ENCODE peak calls at places on chromosomes 2 and 18, in seven cellular contexts. One of them, this sample, is unnamed.

GRCh38 chr2:241010531-241011295 is 12.3 kb downstream of the SNED1 start:
- DNase-seq in H4: no peak
- DNase-seq in hepatic stellate cell: no peak
- DNase-seq in GM06990: no peak
- DNase-seq in activated T-helper 9 cell treated with anti-CD3 and anti-CD28 coated beads, Interleukin-2, amount 50 U/mL, for 16 hours: no peak
- DNase-seq in iPS DF 19.7: no peak
- DNase-seq in GM04504: no peak
- DNase-seq in this sample: no peak

GRCh38 chr2:59301466-59302402 is 1060.6 kb upstream of the FANCL start:
- DNase-seq in iPS DF 19.7: peak
- DNase-seq in GM04504: peak
- DNase-seq in activated T-helper 9 cell treated with anti-CD3 and anti-CD28 coated beads, Interleukin-2, amount 50 U/mL, for 16 hours: no peak
- DNase-seq in GM06990: no peak
- DNase-seq in H4: peak
- DNase-seq in hepatic stellate cell: peak
- DNase-seq in this sample: peak

GRCh38 chr2:100957971-100958653 is 44.0 kb upstream of the RPL31 start:
- DNase-seq in H4: peak
- DNase-seq in hepatic stellate cell: peak
- DNase-seq in GM06990: no peak
- DNase-seq in GM04504: peak
- DNase-seq in iPS DF 19.7: no peak
- DNase-seq in activated T-helper 9 cell treated with anti-CD3 and anti-CD28 coated beads, Interleukin-2, amount 50 U/mL, for 16 hours: no peak
- DNase-seq in this sample: peak

GRCh38 chr2:85611705-85612587 is at the start of gene C2orf68:
- DNase-seq in H4: peak
- DNase-seq in GM04504: peak
- DNase-seq in hepatic stellate cell: peak
- DNase-seq in activated T-helper 9 cell treated with anti-CD3 and anti-CD28 coated beads, Interleukin-2, amount 50 U/mL, for 16 hours: peak
- DNase-seq in GM06990: peak
- DNase-seq in iPS DF 19.7: peak
- DNase-seq in this sample: peak

GRCh38 chr2:100470898-100471514 is 724 bp downstream of the NMS start:
- DNase-seq in GM06990: no peak
- DNase-seq in hepatic stellate cell: no peak
- DNase-seq in activated T-helper 9 cell treated with anti-CD3 and anti-CD28 coated beads, Interleukin-2, amount 50 U/mL, for 16 hours: no peak
- DNase-seq in GM04504: no peak
- DNase-seq in H4: peak
- DNase-seq in iPS DF 19.7: peak
- DNase-seq in this sample: no peak

GRCh38 chr2:96917008-96917575 is 47.2 kb upstream of the SEMA4C start:
- DNase-seq in hepatic stellate cell: no peak
- DNase-seq in GM06990: no peak
- DNase-seq in activated T-helper 9 cell treated with anti-CD3 and anti-CD28 coated beads, Interleukin-2, amount 50 U/mL, for 16 hours: no peak
- DNase-seq in H4: no peak
- DNase-seq in iPS DF 19.7: no peak
- DNase-seq in GM04504: no peak
- DNase-seq in this sample: no peak

GRCh38 chr2:135985826-135986393 is 484 bp upstream of the DARS1 start:
- DNase-seq in activated T-helper 9 cell treated with anti-CD3 and anti-CD28 coated beads, Interleukin-2, amount 50 U/mL, for 16 hours: peak
- DNase-seq in GM04504: no peak
- DNase-seq in H4: no peak
- DNase-seq in GM06990: no peak
- DNase-seq in hepatic stellate cell: peak
- DNase-seq in iPS DF 19.7: no peak
- DNase-seq in this sample: peak

GRCh38 chr2:119011162-119011909 is 69.3 kb downstream of the MARCO start:
- DNase-seq in H4: no peak
- DNase-seq in GM06990: peak
- DNase-seq in activated T-helper 9 cell treated with anti-CD3 and anti-CD28 coated beads, Interleukin-2, amount 50 U/mL, for 16 hours: no peak
- DNase-seq in iPS DF 19.7: no peak
- DNase-seq in GM04504: peak
- DNase-seq in hepatic stellate cell: peak
- DNase-seq in this sample: peak

GRCh38 chr2:54757496-54757895 is 34.0 kb downstream of the EML6 start:
- DNase-seq in hepatic stellate cell: no peak
- DNase-seq in GM04504: no peak
- DNase-seq in GM06990: peak
- DNase-seq in H4: no peak
- DNase-seq in iPS DF 19.7: peak
- DNase-seq in activated T-helper 9 cell treated with anti-CD3 and anti-CD28 coated beads, Interleukin-2, amount 50 U/mL, for 16 hours: no peak
- DNase-seq in this sample: no peak

GRCh38 chr2:147473075-147473474 is 371.8 kb upstream of the ACVR2A start:
- DNase-seq in GM06990: no peak
- DNase-seq in H4: no peak
- DNase-seq in GM04504: no peak
- DNase-seq in activated T-helper 9 cell treated with anti-CD3 and anti-CD28 coated beads, Interleukin-2, amount 50 U/mL, for 16 hours: no peak
- DNase-seq in hepatic stellate cell: no peak
- DNase-seq in iPS DF 19.7: no peak
- DNase-seq in this sample: no peak

GRCh38 chr2:238330391-238330790 is 10.1 kb downstream of the TRAF3IP1 start:
- DNase-seq in hepatic stellate cell: no peak
- DNase-seq in GM04504: no peak
- DNase-seq in GM06990: no peak
- DNase-seq in H4: no peak
- DNase-seq in iPS DF 19.7: no peak
- DNase-seq in activated T-helper 9 cell treated with anti-CD3 and anti-CD28 coated beads, Interleukin-2, amount 50 U/mL, for 16 hours: no peak
- DNase-seq in this sample: no peak

GRCh38 chr2:149017116-149017985 is 21.1 kb upstream of the LYPD6B start:
- DNase-seq in GM04504: peak
- DNase-seq in iPS DF 19.7: no peak
- DNase-seq in GM06990: peak
- DNase-seq in activated T-helper 9 cell treated with anti-CD3 and anti-CD28 coated beads, Interleukin-2, amount 50 U/mL, for 16 hours: peak
- DNase-seq in hepatic stellate cell: peak
- DNase-seq in H4: peak
- DNase-seq in this sample: peak

GRCh38 chr2:213036836-213037235 is 114.6 kb downstream of the IKZF2 start:
- DNase-seq in GM06990: no peak
- DNase-seq in hepatic stellate cell: no peak
- DNase-seq in iPS DF 19.7: no peak
- DNase-seq in GM04504: peak
- DNase-seq in activated T-helper 9 cell treated with anti-CD3 and anti-CD28 coated beads, Interleukin-2, amount 50 U/mL, for 16 hours: no peak
- DNase-seq in H4: no peak
- DNase-seq in this sample: peak

GRCh38 chr2:16617282-16618266 is 48.1 kb downstream of the CYRIA start:
- DNase-seq in GM04504: peak
- DNase-seq in hepatic stellate cell: peak
- DNase-seq in GM06990: no peak
- DNase-seq in activated T-helper 9 cell treated with anti-CD3 and anti-CD28 coated beads, Interleukin-2, amount 50 U/mL, for 16 hours: no peak
- DNase-seq in H4: no peak
- DNase-seq in iPS DF 19.7: no peak
- DNase-seq in this sample: no peak

GRCh38 chr2:28869494-28870145 is 489 bp downstream of the TRMT61B start:
- DNase-seq in H4: no peak
- DNase-seq in iPS DF 19.7: no peak
- DNase-seq in hepatic stellate cell: peak
- DNase-seq in GM04504: peak
- DNase-seq in activated T-helper 9 cell treated with anti-CD3 and anti-CD28 coated beads, Interleukin-2, amount 50 U/mL, for 16 hours: no peak
- DNase-seq in GM06990: no peak
- DNase-seq in this sample: no peak

GRCh38 chr2:239983004-239983778 is 42.0 kb downstream of the NDUFA10 start:
- DNase-seq in H4: no peak
- DNase-seq in iPS DF 19.7: no peak
- DNase-seq in activated T-helper 9 cell treated with anti-CD3 and anti-CD28 coated beads, Interleukin-2, amount 50 U/mL, for 16 hours: no peak
- DNase-seq in hepatic stellate cell: no peak
- DNase-seq in GM06990: no peak
- DNase-seq in GM04504: no peak
- DNase-seq in this sample: no peak

GRCh38 chr18:76385681-76385975 is 109.4 kb downstream of the ZNF516 start:
- DNase-seq in H4: no peak
- DNase-seq in activated T-helper 9 cell treated with anti-CD3 and anti-CD28 coated beads, Interleukin-2, amount 50 U/mL, for 16 hours: no peak
- DNase-seq in GM06990: no peak
- DNase-seq in GM04504: no peak
- DNase-seq in hepatic stellate cell: no peak
- DNase-seq in iPS DF 19.7: no peak
- DNase-seq in this sample: no peak

GRCh38 chr2:232879618-232880494 is 9.8 kb downstream of the SNORC start:
- DNase-seq in hepatic stellate cell: no peak
- DNase-seq in iPS DF 19.7: no peak
- DNase-seq in H4: no peak
- DNase-seq in activated T-helper 9 cell treated with anti-CD3 and anti-CD28 coated beads, Interleukin-2, amount 50 U/mL, for 16 hours: no peak
- DNase-seq in GM06990: no peak
- DNase-seq in GM04504: no peak
- DNase-seq in this sample: no peak

GRCh38 chr2:211816739-211817138 is 721.9 kb downstream of the ERBB4 start:
- DNase-seq in GM06990: no peak
- DNase-seq in activated T-helper 9 cell treated with anti-CD3 and anti-CD28 coated beads, Interleukin-2, amount 50 U/mL, for 16 hours: no peak
- DNase-seq in hepatic stellate cell: no peak
- DNase-seq in iPS DF 19.7: no peak
- DNase-seq in GM04504: no peak
- DNase-seq in H4: no peak
- DNase-seq in this sample: no peak

GRCh38 chr2:16118611-16119590 is 178.6 kb downstream of the MYCN start:
- DNase-seq in GM04504: no peak
- DNase-seq in hepatic stellate cell: no peak
- DNase-seq in H4: no peak
- DNase-seq in activated T-helper 9 cell treated with anti-CD3 and anti-CD28 coated beads, Interleukin-2, amount 50 U/mL, for 16 hours: no peak
- DNase-seq in GM06990: no peak
- DNase-seq in iPS DF 19.7: no peak
- DNase-seq in this sample: no peak

GRCh38 chr2:30990176-30990575 is 148.1 kb downstream of the GALNT14 start:
- DNase-seq in H4: no peak
- DNase-seq in hepatic stellate cell: no peak
- DNase-seq in activated T-helper 9 cell treated with anti-CD3 and anti-CD28 coated beads, Interleukin-2, amount 50 U/mL, for 16 hours: no peak
- DNase-seq in GM04504: no peak
- DNase-seq in GM06990: no peak
- DNase-seq in iPS DF 19.7: no peak
- DNase-seq in this sample: no peak

GRCh38 chr2:186884585-186884984 is 35.6 kb upstream of the ZSWIM2 start:
- DNase-seq in H4: no peak
- DNase-seq in activated T-helper 9 cell treated with anti-CD3 and anti-CD28 coated beads, Interleukin-2, amount 50 U/mL, for 16 hours: no peak
- DNase-seq in hepatic stellate cell: no peak
- DNase-seq in GM06990: no peak
- DNase-seq in iPS DF 19.7: no peak
- DNase-seq in GM04504: no peak
- DNase-seq in this sample: no peak

GRCh38 chr2:98835831-98836385 is 100.1 kb downstream of the CRACDL start:
- DNase-seq in iPS DF 19.7: no peak
- DNase-seq in activated T-helper 9 cell treated with anti-CD3 and anti-CD28 coated beads, Interleukin-2, amount 50 U/mL, for 16 hours: no peak
- DNase-seq in hepatic stellate cell: no peak
- DNase-seq in GM04504: no peak
- DNase-seq in GM06990: no peak
- DNase-seq in H4: no peak
- DNase-seq in this sample: no peak

GRCh38 chr2:88549616-88550292 is 77.5 kb downstream of the EIF2AK3 start:
- DNase-seq in activated T-helper 9 cell treated with anti-CD3 and anti-CD28 coated beads, Interleukin-2, amount 50 U/mL, for 16 hours: no peak
- DNase-seq in H4: no peak
- DNase-seq in GM06990: no peak
- DNase-seq in GM04504: no peak
- DNase-seq in iPS DF 19.7: no peak
- DNase-seq in hepatic stellate cell: no peak
- DNase-seq in this sample: no peak

GRCh38 chr2:98503481-98504096 is 58.9 kb downstream of the INPP4A start:
- DNase-seq in iPS DF 19.7: no peak
- DNase-seq in hepatic stellate cell: no peak
- DNase-seq in activated T-helper 9 cell treated with anti-CD3 and anti-CD28 coated beads, Interleukin-2, amount 50 U/mL, for 16 hours: no peak
- DNase-seq in H4: no peak
- DNase-seq in GM06990: no peak
- DNase-seq in GM04504: no peak
- DNase-seq in this sample: no peak

GRCh38 chr18:77107218-77107815 is 25.3 kb downstream of the MBP start:
- DNase-seq in H4: no peak
- DNase-seq in GM04504: no peak
- DNase-seq in GM06990: no peak
- DNase-seq in hepatic stellate cell: no peak
- DNase-seq in iPS DF 19.7: no peak
- DNase-seq in activated T-helper 9 cell treated with anti-CD3 and anti-CD28 coated beads, Interleukin-2, amount 50 U/mL, for 16 hours: no peak
- DNase-seq in this sample: no peak

GRCh38 chr2:230589497-230590015 is 123.1 kb upstream of the CAB39 start:
- DNase-seq in GM04504: no peak
- DNase-seq in hepatic stellate cell: no peak
- DNase-seq in iPS DF 19.7: no peak
- DNase-seq in GM06990: peak
- DNase-seq in activated T-helper 9 cell treated with anti-CD3 and anti-CD28 coated beads, Interleukin-2, amount 50 U/mL, for 16 hours: peak
- DNase-seq in H4: no peak
- DNase-seq in this sample: no peak

GRCh38 chr2:108893277-108893676 is 95.7 kb downstream of the EDAR start:
- DNase-seq in GM06990: no peak
- DNase-seq in activated T-helper 9 cell treated with anti-CD3 and anti-CD28 coated beads, Interleukin-2, amount 50 U/mL, for 16 hours: no peak
- DNase-seq in iPS DF 19.7: no peak
- DNase-seq in H4: no peak
- DNase-seq in hepatic stellate cell: no peak
- DNase-seq in GM04504: no peak
- DNase-seq in this sample: no peak